ENCODE peak calls at places on chromosomes 11 and 22, in five cellular contexts. One of them, this sample, is unnamed.

GRCh38 chr22:19663821-19664325 is 50.4 kb upstream of the SEPTIN5 start:
- DNase-seq in fibroblast of lung: peak; percentile 44
- DNase-seq in colonic mucosa: no peak
- DNase-seq in kidney: peak; percentile 91
- DNase-seq in HepG2: no peak
- DNase-seq in this sample: peak; percentile 82

GRCh38 chr11:128690746-128691091 is 3.2 kb upstream of the FLI1 start:
- DNase-seq in fibroblast of lung: no peak
- DNase-seq in colonic mucosa: no peak
- DNase-seq in kidney: peak; percentile 61
- DNase-seq in HepG2: no peak
- DNase-seq in this sample: peak; percentile 53

GRCh38 chr22:38843201-38843715 is 570 bp downstream of the NPTXR start:
- DNase-seq in fibroblast of lung: peak; percentile 83
- DNase-seq in colonic mucosa: no peak
- DNase-seq in kidney: no peak
- DNase-seq in HepG2: peak; percentile 39
- DNase-seq in this sample: peak; percentile 86

GRCh38 chr11:103609117-103610066 is 427.0 kb upstream of the DDI1 start:
- DNase-seq in fibroblast of lung: peak; percentile 94
- DNase-seq in colonic mucosa: no peak
- DNase-seq in kidney: no peak
- DNase-seq in HepG2: no peak
- DNase-seq in this sample: peak; percentile 89

GRCh38 chr11:44611687-44612437 is 46.4 kb downstream of the CD82 start:
- DNase-seq in fibroblast of lung: no peak
- DNase-seq in colonic mucosa: no peak
- DNase-seq in kidney: no peak
- DNase-seq in HepG2: no peak
- DNase-seq in this sample: no peak

GRCh38 chr11:34830648-34831047 is 85.5 kb downstream of the APIP start:
- DNase-seq in fibroblast of lung: peak; percentile 27
- DNase-seq in colonic mucosa: no peak
- DNase-seq in kidney: no peak
- DNase-seq in HepG2: no peak
- DNase-seq in this sample: peak; percentile 7

GRCh38 chr22:30778261-30778660 is 83.6 kb downstream of the OSBP2 start:
- DNase-seq in fibroblast of lung: no peak
- DNase-seq in colonic mucosa: no peak
- DNase-seq in kidney: no peak
- DNase-seq in HepG2: no peak
- DNase-seq in this sample: no peak

GRCh38 chr11:119367661-119368120 is 13.8 kb downstream of the USP2 start:
- DNase-seq in fibroblast of lung: no peak
- DNase-seq in colonic mucosa: peak; percentile 49
- DNase-seq in kidney: peak; percentile 94
- DNase-seq in HepG2: no peak
- DNase-seq in this sample: no peak

GRCh38 chr11:83072689-83073242 is 1.1 kb upstream of the RAB30 start:
- DNase-seq in fibroblast of lung: no peak
- DNase-seq in colonic mucosa: no peak
- DNase-seq in kidney: no peak
- DNase-seq in HepG2: no peak
- DNase-seq in this sample: peak; percentile 26

GRCh38 chr22:20080776-20081654 is 974 bp downstream of the DGCR8 start:
- DNase-seq in fibroblast of lung: peak; percentile 57
- DNase-seq in colonic mucosa: peak; percentile 38
- DNase-seq in kidney: peak; percentile 77
- DNase-seq in HepG2: peak; percentile 43
- DNase-seq in this sample: peak; percentile 90

GRCh38 chr11:23497040-23497439 is 636.8 kb upstream of the CCDC179 start:
- DNase-seq in fibroblast of lung: no peak
- DNase-seq in colonic mucosa: no peak
- DNase-seq in kidney: no peak
- DNase-seq in HepG2: no peak
- DNase-seq in this sample: no peak

GRCh38 chr11:69774354-69775162 is 583 bp downstream of the FGF4 start:
- DNase-seq in fibroblast of lung: no peak
- DNase-seq in colonic mucosa: no peak
- DNase-seq in kidney: no peak
- DNase-seq in HepG2: no peak
- DNase-seq in this sample: no peak

GRCh38 chr11:34632105-34632780 is 11.3 kb downstream of the EHF start:
- DNase-seq in fibroblast of lung: no peak
- DNase-seq in colonic mucosa: no peak
- DNase-seq in kidney: no peak
- DNase-seq in HepG2: no peak
- DNase-seq in this sample: peak; percentile 42

GRCh38 chr11:57555393-57555792 is 12.1 kb downstream of the UBE2L6 start:
- DNase-seq in fibroblast of lung: no peak
- DNase-seq in colonic mucosa: no peak
- DNase-seq in kidney: no peak
- DNase-seq in HepG2: no peak
- DNase-seq in this sample: no peak
- H3K9ac ChIP-seq in fibroblast of lung: no peak overlapping the region
- H3K9ac ChIP-seq in colonic mucosa: no peak overlapping the region
- H3K9ac ChIP-seq in kidney: no peak overlapping the region
- H3K9ac ChIP-seq in HepG2: no peak overlapping the region
- H3K9ac ChIP-seq in this sample: no peak overlapping the region

GRCh38 chr11:57646756-57647303 is 2.9 kb downstream of the YPEL4 start:
- DNase-seq in fibroblast of lung: no peak
- DNase-seq in colonic mucosa: no peak
- DNase-seq in kidney: no peak
- DNase-seq in HepG2: no peak
- DNase-seq in this sample: no peak

GRCh38 chr11:57644748-57645715 is 4.7 kb downstream of the YPEL4 start:
- DNase-seq in fibroblast of lung: peak; percentile 77
- DNase-seq in colonic mucosa: peak; percentile 92
- DNase-seq in kidney: peak; percentile 91
- DNase-seq in HepG2: peak; percentile 69
- DNase-seq in this sample: peak; percentile 78

GRCh38 chr11:57647368-57647767 is 2.3 kb downstream of the YPEL4 start:
- DNase-seq in fibroblast of lung: no peak
- DNase-seq in colonic mucosa: no peak
- DNase-seq in kidney: no peak
- DNase-seq in HepG2: no peak
- DNase-seq in this sample: peak; percentile 41

GRCh38 chr11:57645716-57646085 is 4.0 kb downstream of the YPEL4 start:
- DNase-seq in fibroblast of lung: no peak
- DNase-seq in colonic mucosa: no peak
- DNase-seq in kidney: no peak
- DNase-seq in HepG2: no peak
- DNase-seq in this sample: no peak

DNA sequence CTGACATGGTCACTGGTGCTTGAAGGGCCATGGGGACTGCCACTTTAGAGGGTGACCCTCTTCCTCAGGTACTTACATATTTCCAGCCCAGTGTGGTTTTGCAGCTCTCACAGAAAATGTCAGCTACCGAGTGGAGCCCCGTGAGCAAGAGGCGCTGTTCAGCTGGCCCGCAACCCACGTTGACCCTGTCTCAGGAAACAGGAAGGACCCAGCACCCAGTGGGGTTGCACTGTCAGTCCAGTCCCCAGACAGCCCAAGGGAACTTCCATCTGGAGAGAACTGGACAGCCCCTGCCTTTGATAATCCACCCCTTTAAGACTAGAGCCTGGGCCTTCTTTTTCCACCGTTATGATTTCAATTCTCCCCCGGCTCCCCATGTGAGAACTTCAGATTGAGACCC is 3.5 kb downstream of the YPEL4 start:
- DNase-seq in fibroblast of lung: no peak
- DNase-seq in colonic mucosa: no peak
- DNase-seq in kidney: no peak
- DNase-seq in HepG2: no peak
- DNase-seq in this sample: no peak
- H3K9ac ChIP-seq in fibroblast of lung: no peak overlapping the region
- H3K9ac ChIP-seq in colonic mucosa: no peak overlapping the region
- H3K9ac ChIP-seq in kidney: no peak overlapping the region
- H3K9ac ChIP-seq in HepG2: no peak overlapping the region
- H3K9ac ChIP-seq in this sample: no peak overlapping the region

DNA sequence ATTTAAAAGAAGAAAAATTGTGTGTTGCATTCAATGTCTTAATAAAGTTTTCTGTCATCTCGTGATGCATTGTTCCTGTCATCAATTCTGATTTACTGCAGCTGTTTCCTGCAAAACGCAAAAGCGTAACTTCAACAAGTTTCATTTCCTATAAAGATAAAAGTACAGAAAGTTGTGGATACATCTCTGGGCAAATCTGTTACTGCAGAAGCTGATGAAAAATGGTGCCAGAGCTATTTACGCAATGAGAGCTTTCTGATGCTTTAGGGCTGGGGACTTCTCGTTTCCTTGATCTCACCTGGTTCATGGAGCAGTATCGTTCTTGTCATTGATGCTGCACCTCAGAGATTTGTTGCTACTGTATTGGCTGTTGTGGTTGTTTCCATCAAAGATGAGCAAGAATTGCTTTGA is 15.5 kb upstream of the MS4A12 start:
- DNase-seq in fibroblast of lung: no peak
- DNase-seq in colonic mucosa: no peak
- DNase-seq in kidney: no peak
- DNase-seq in HepG2: no peak
- DNase-seq in this sample: no peak
- H3K9ac ChIP-seq in fibroblast of lung: no peak overlapping the region
- H3K9ac ChIP-seq in colonic mucosa: no peak overlapping the region
- H3K9ac ChIP-seq in kidney: no peak overlapping the region
- H3K9ac ChIP-seq in HepG2: no peak overlapping the region
- H3K9ac ChIP-seq in this sample: no peak overlapping the region

GRCh38 chr11:63945482-63946163 is 6.8 kb downstream of the NAA40 start:
- DNase-seq in fibroblast of lung: peak; percentile 81
- DNase-seq in colonic mucosa: peak; percentile 77
- DNase-seq in kidney: peak; percentile 82
- DNase-seq in HepG2: peak; percentile 62
- DNase-seq in this sample: peak; percentile 91

GRCh38 chr11:63941901-63942300 is 3.1 kb downstream of the NAA40 start:
- DNase-seq in fibroblast of lung: no peak
- DNase-seq in colonic mucosa: no peak
- DNase-seq in kidney: no peak
- DNase-seq in HepG2: no peak
- DNase-seq in this sample: no peak

GRCh38 chr11:63942803-63943202 is 4.0 kb downstream of the NAA40 start:
- DNase-seq in fibroblast of lung: no peak
- DNase-seq in colonic mucosa: no peak
- DNase-seq in kidney: no peak
- DNase-seq in HepG2: no peak
- DNase-seq in this sample: no peak

GRCh38 chr11:63940786-63941185 is 2.0 kb downstream of the NAA40 start:
- DNase-seq in fibroblast of lung: no peak
- DNase-seq in colonic mucosa: no peak
- DNase-seq in kidney: no peak
- DNase-seq in HepG2: no peak
- DNase-seq in this sample: no peak

GRCh38 chr11:63944987-63945386 is 6.2 kb downstream of the NAA40 start:
- DNase-seq in fibroblast of lung: no peak
- DNase-seq in colonic mucosa: peak; percentile 38
- DNase-seq in kidney: no peak
- DNase-seq in HepG2: peak; percentile 43
- DNase-seq in this sample: peak; percentile 76
- H3K9ac ChIP-seq in fibroblast of lung: no peak overlapping the region
- H3K9ac ChIP-seq in colonic mucosa: no peak overlapping the region
- H3K9ac ChIP-seq in kidney: peak overlapping the region; percentile 31
- H3K9ac ChIP-seq in HepG2: no peak overlapping the region
- H3K9ac ChIP-seq in this sample: peak overlapping the region; percentile 69

GRCh38 chr22:22754268-22754657 is 109.8 kb downstream of the GGTLC2 start:
- DNase-seq in fibroblast of lung: no peak
- DNase-seq in colonic mucosa: no peak
- DNase-seq in kidney: no peak
- DNase-seq in HepG2: no peak
- DNase-seq in this sample: no peak
- H3K9ac ChIP-seq in fibroblast of lung: no peak overlapping the region
- H3K9ac ChIP-seq in colonic mucosa: no peak overlapping the region
- H3K9ac ChIP-seq in kidney: no peak overlapping the region
- H3K9ac ChIP-seq in HepG2: no peak overlapping the region
- H3K9ac ChIP-seq in this sample: no peak overlapping the region

DNA sequence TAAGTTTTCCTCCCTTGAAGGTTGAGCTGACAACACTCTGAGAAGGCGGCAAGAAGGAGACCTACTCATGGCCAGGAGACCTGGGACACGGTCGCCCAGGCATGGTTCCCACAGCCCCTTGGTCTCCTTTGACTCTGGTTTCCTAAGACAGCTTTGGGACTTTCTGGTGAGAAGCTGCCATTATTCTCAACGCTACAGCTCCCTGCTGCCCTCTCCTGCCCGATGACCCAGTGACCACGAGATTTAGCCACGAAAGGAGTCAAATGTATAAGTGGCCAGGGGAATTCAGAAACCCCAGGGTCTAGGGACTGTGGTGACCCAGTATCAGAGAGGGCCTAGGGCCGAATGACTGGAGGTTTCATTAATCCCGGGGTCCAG is 696 bp upstream of the SDF2L1 start:
- DNase-seq in fibroblast of lung: peak; percentile 51
- DNase-seq in colonic mucosa: peak; percentile 68
- DNase-seq in kidney: peak; percentile 61
- DNase-seq in HepG2: peak; percentile 59
- DNase-seq in this sample: peak; percentile 74
- H3K9ac ChIP-seq in fibroblast of lung: peak overlapping the region; percentile 74
- H3K9ac ChIP-seq in colonic mucosa: peak overlapping the region; percentile 32
- H3K9ac ChIP-seq in kidney: peak overlapping the region; percentile 35
- H3K9ac ChIP-seq in HepG2: peak overlapping the region; percentile 85
- H3K9ac ChIP-seq in this sample: peak overlapping the region; percentile 73

GRCh38 chr11:76665921-76666351 is 4.6 kb downstream of the LRRC32 start:
- DNase-seq in fibroblast of lung: no peak
- DNase-seq in colonic mucosa: no peak
- DNase-seq in kidney: peak; percentile 55
- DNase-seq in HepG2: no peak
- DNase-seq in this sample: no peak

GRCh38 chr11:76665172-76665571 is 5.4 kb downstream of the LRRC32 start:
- DNase-seq in fibroblast of lung: no peak
- DNase-seq in colonic mucosa: no peak
- DNase-seq in kidney: peak; percentile 40
- DNase-seq in HepG2: no peak
- DNase-seq in this sample: no peak

GRCh38 chr11:76667271-76667818 is 3.2 kb downstream of the LRRC32 start:
- DNase-seq in fibroblast of lung: no peak
- DNase-seq in colonic mucosa: no peak
- DNase-seq in kidney: peak; percentile 47
- DNase-seq in HepG2: no peak
- DNase-seq in this sample: no peak

GRCh38 chr11:76666830-76667229 is 3.7 kb downstream of the LRRC32 start:
- DNase-seq in fibroblast of lung: no peak
- DNase-seq in colonic mucosa: no peak
- DNase-seq in kidney: no peak
- DNase-seq in HepG2: no peak
- DNase-seq in this sample: no peak

DNA sequence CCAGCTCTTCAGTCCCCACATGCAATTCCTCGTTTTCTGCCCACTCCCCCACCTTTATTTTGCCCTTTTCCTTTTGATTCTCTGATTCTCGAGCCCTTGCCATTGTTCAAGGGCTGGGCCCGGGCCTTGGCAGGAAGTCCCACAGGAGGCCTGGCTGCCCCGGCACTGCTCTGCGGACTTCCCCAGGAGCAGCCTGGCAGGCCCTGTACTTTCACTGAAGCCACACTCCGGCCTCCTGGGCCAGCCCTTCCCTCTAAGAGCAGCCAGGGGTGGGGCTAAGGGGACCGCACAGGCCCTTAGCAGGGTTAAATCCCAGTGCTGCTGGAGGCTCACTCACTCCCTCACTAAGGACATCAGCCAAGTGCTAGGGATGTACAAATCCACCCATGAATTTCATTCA is 4.1 kb downstream of the LRRC32 start:
- DNase-seq in fibroblast of lung: peak; percentile 46
- DNase-seq in colonic mucosa: no peak
- DNase-seq in kidney: peak; percentile 90
- DNase-seq in HepG2: no peak
- DNase-seq in this sample: no peak
- H3K9ac ChIP-seq in fibroblast of lung: peak overlapping the region; percentile 10
- H3K9ac ChIP-seq in colonic mucosa: peak overlapping the region; percentile 16
- H3K9ac ChIP-seq in kidney: peak overlapping the region; percentile 83
- H3K9ac ChIP-seq in HepG2: no peak overlapping the region
- H3K9ac ChIP-seq in this sample: no peak overlapping the region

GRCh38 chr11:85825590-85825989 is 14.6 kb upstream of the SYTL2 start:
- DNase-seq in fibroblast of lung: no peak
- DNase-seq in colonic mucosa: no peak
- DNase-seq in kidney: no peak
- DNase-seq in HepG2: no peak
- DNase-seq in this sample: no peak
- H3K9ac ChIP-seq in fibroblast of lung: no peak overlapping the region
- H3K9ac ChIP-seq in colonic mucosa: no peak overlapping the region
- H3K9ac ChIP-seq in kidney: no peak overlapping the region
- H3K9ac ChIP-seq in HepG2: no peak overlapping the region
- H3K9ac ChIP-seq in this sample: no peak overlapping the region